ENCODE peak calls at places on chromosomes 3 and 15, in ten cellular contexts. One of them, this sample, is unnamed. For H3K4me1, the result is how much of the 10 kb centered on the place peaks cover.

GRCh38 chr3:191328383-191328962 is 721 bp upstream of the CCDC50 start:
- DNase-seq in H9: no peak
- DNase-seq in endothelial cell of umbilical vein: peak
- DNase-seq in HCT116: no peak
- DNase-seq in H1: no peak
- DNase-seq in neuronal stem cell: no peak
- DNase-seq in HepG2: no peak
- DNase-seq in mesenchymal stem cell: no peak
- DNase-seq in PC-3: no peak
- DNase-seq in keratinocyte: no peak
- DNase-seq in this sample: no peak

GRCh38 chr3:112687621-112688020 is 46.7 kb upstream of the CCDC80 start:
- DNase-seq in H9: no peak
- DNase-seq in endothelial cell of umbilical vein: no peak
- DNase-seq in HCT116: no peak
- DNase-seq in H1: no peak
- DNase-seq in neuronal stem cell: no peak
- DNase-seq in HepG2: no peak
- DNase-seq in mesenchymal stem cell: no peak
- DNase-seq in PC-3: no peak
- DNase-seq in keratinocyte: no peak
- DNase-seq in this sample: no peak

GRCh38 chr15:39887832-39888231 is 32.2 kb downstream of the GPR176 start:
- DNase-seq in H9: peak
- DNase-seq in endothelial cell of umbilical vein: peak
- DNase-seq in HCT116: peak
- DNase-seq in H1: no peak
- DNase-seq in neuronal stem cell: no peak
- DNase-seq in HepG2: peak
- DNase-seq in mesenchymal stem cell: peak
- DNase-seq in PC-3: peak
- DNase-seq in keratinocyte: no peak
- DNase-seq in this sample: peak

GRCh38 chr3:150174179-150174578 is 203.5 kb upstream of the PFN2 start:
- DNase-seq in H9: no peak
- DNase-seq in endothelial cell of umbilical vein: no peak
- DNase-seq in HCT116: no peak
- DNase-seq in H1: no peak
- DNase-seq in neuronal stem cell: no peak
- DNase-seq in HepG2: no peak
- DNase-seq in mesenchymal stem cell: no peak
- DNase-seq in PC-3: no peak
- DNase-seq in keratinocyte: no peak
- DNase-seq in this sample: no peak

GRCh38 chr3:114660124-114660523 is 366.3 kb downstream of the TIGIT start:
- DNase-seq in H9: no peak
- DNase-seq in endothelial cell of umbilical vein: peak
- DNase-seq in HCT116: no peak
- DNase-seq in H1: no peak
- DNase-seq in neuronal stem cell: no peak
- DNase-seq in HepG2: no peak
- DNase-seq in mesenchymal stem cell: no peak
- DNase-seq in PC-3: no peak
- DNase-seq in keratinocyte: no peak
- DNase-seq in this sample: no peak

GRCh38 chr3:20143519-20143918 is 42.5 kb downstream of the SGO1 start:
- DNase-seq in H9: no peak
- DNase-seq in endothelial cell of umbilical vein: no peak
- DNase-seq in HCT116: no peak
- DNase-seq in H1: no peak
- DNase-seq in neuronal stem cell: no peak
- DNase-seq in HepG2: no peak
- DNase-seq in mesenchymal stem cell: no peak
- DNase-seq in PC-3: no peak
- DNase-seq in keratinocyte: no peak
- DNase-seq in this sample: no peak

GRCh38 chr15:40238481-40238926 is 359 bp upstream of the PAK6 start:
- DNase-seq in H9: no peak
- DNase-seq in endothelial cell of umbilical vein: no peak
- DNase-seq in HCT116: no peak
- DNase-seq in H1: peak
- DNase-seq in neuronal stem cell: no peak
- DNase-seq in HepG2: no peak
- DNase-seq in mesenchymal stem cell: no peak
- DNase-seq in PC-3: no peak
- DNase-seq in keratinocyte: no peak
- DNase-seq in this sample: no peak

GRCh38 chr3:106329505-106329904 is 460.7 kb upstream of the CBLB start:
- DNase-seq in H9: no peak
- DNase-seq in endothelial cell of umbilical vein: no peak
- DNase-seq in HCT116: no peak
- DNase-seq in H1: no peak
- DNase-seq in neuronal stem cell: no peak
- DNase-seq in HepG2: no peak
- DNase-seq in mesenchymal stem cell: peak
- DNase-seq in PC-3: no peak
- DNase-seq in keratinocyte: no peak
- DNase-seq in this sample: no peak

GRCh38 chr3:171526869-171527268 is 66.7 kb upstream of the TNIK start:
- DNase-seq in H9: no peak
- DNase-seq in endothelial cell of umbilical vein: no peak
- DNase-seq in HCT116: no peak
- DNase-seq in H1: no peak
- DNase-seq in neuronal stem cell: no peak
- DNase-seq in HepG2: peak
- DNase-seq in mesenchymal stem cell: peak
- DNase-seq in PC-3: no peak
- DNase-seq in keratinocyte: no peak
- DNase-seq in this sample: no peak

GRCh38 chr3:171526146-171526545 is 65.9 kb upstream of the TNIK start:
- DNase-seq in H9: no peak
- DNase-seq in endothelial cell of umbilical vein: no peak
- DNase-seq in HCT116: no peak
- DNase-seq in H1: no peak
- DNase-seq in neuronal stem cell: no peak
- DNase-seq in HepG2: no peak
- DNase-seq in mesenchymal stem cell: peak
- DNase-seq in PC-3: peak
- DNase-seq in keratinocyte: no peak
- DNase-seq in this sample: no peak

GRCh38 chr3:171531716-171532115 is 71.5 kb upstream of the TNIK start:
- DNase-seq in H9: no peak
- DNase-seq in endothelial cell of umbilical vein: no peak
- DNase-seq in HCT116: no peak
- DNase-seq in H1: no peak
- DNase-seq in neuronal stem cell: no peak
- DNase-seq in HepG2: no peak
- DNase-seq in mesenchymal stem cell: no peak
- DNase-seq in PC-3: no peak
- DNase-seq in keratinocyte: no peak
- DNase-seq in this sample: no peak

GRCh38 chr3:171525437-171525836 is 65.2 kb upstream of the TNIK start:
- DNase-seq in H9: no peak
- DNase-seq in endothelial cell of umbilical vein: no peak
- DNase-seq in HCT116: no peak
- DNase-seq in H1: no peak
- DNase-seq in neuronal stem cell: no peak
- DNase-seq in HepG2: no peak
- DNase-seq in mesenchymal stem cell: peak
- DNase-seq in PC-3: no peak
- DNase-seq in keratinocyte: no peak
- DNase-seq in this sample: no peak

GRCh38 chr3:171528102-171528501 is 67.9 kb upstream of the TNIK start:
- DNase-seq in H9: no peak
- DNase-seq in endothelial cell of umbilical vein: no peak
- DNase-seq in HCT116: no peak
- DNase-seq in H1: no peak
- DNase-seq in neuronal stem cell: no peak
- DNase-seq in HepG2: no peak
- DNase-seq in mesenchymal stem cell: peak
- DNase-seq in PC-3: no peak
- DNase-seq in keratinocyte: no peak
- DNase-seq in this sample: no peak
- H3K4me1 ChIP-seq in H9: under half
- H3K4me1 ChIP-seq in endothelial cell of umbilical vein: under half
- H3K4me1 ChIP-seq in HCT116: under half
- H3K4me1 ChIP-seq in H1: under half
- H3K4me1 ChIP-seq in neuronal stem cell: under half
- H3K4me1 ChIP-seq in HepG2: under half
- H3K4me1 ChIP-seq in mesenchymal stem cell: under half
- H3K4me1 ChIP-seq in PC-3: under half
- H3K4me1 ChIP-seq in keratinocyte: under half
- H3K4me1 ChIP-seq in this sample: under half

DNA sequence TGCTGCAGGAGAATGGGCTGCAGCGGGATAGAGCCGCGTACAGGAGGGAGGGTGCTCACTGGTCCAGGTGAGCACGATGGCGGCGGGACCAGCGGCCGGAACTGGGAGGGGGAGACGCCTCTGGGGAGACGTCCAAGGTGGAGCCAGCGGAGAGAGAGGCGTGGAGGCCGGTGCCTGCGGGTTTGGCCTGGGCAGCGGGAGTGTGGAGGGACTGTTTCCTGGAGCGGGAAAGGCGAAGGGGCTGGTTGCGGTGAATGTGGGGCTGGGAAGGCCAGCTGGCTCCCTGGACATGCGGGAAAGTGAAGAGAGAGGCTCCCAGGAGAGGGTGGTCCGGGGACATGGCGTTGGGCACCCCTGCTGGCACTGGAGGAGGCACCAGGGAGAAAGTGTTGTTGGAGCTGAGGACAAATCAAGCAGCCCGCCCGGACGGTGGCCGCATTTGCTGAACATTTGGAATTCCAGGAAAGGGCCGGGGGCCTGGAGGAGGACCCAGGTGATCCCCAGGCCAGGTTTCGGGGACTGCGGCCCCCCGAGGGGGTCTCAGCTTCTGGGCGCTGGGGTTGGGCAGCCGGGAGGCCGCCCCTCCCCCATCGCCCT is 34.3 kb downstream of the DNAJB8 start:
- DNase-seq in H9: peak
- DNase-seq in endothelial cell of umbilical vein: no peak
- DNase-seq in HCT116: no peak
- DNase-seq in H1: peak
- DNase-seq in neuronal stem cell: no peak
- DNase-seq in HepG2: no peak
- DNase-seq in mesenchymal stem cell: no peak
- DNase-seq in PC-3: peak
- DNase-seq in keratinocyte: no peak
- DNase-seq in this sample: no peak
- H2AFZ ChIP-seq in H9: no peak
- H2AFZ ChIP-seq in endothelial cell of umbilical vein: no peak
- H2AFZ ChIP-seq in HCT116: no peak
- H2AFZ ChIP-seq in H1: peak
- H2AFZ ChIP-seq in neuronal stem cell: peak
- H2AFZ ChIP-seq in HepG2: no peak
- H2AFZ ChIP-seq in mesenchymal stem cell: no peak
- H2AFZ ChIP-seq in PC-3: peak
- H2AFZ ChIP-seq in keratinocyte: no peak
- H2AFZ ChIP-seq in this sample: peak

GRCh38 chr15:29813009-29813408 is 9.3 kb downstream of the TJP1 start:
- DNase-seq in H9: no peak
- DNase-seq in endothelial cell of umbilical vein: no peak
- DNase-seq in HCT116: no peak
- DNase-seq in H1: no peak
- DNase-seq in neuronal stem cell: no peak
- DNase-seq in HepG2: no peak
- DNase-seq in mesenchymal stem cell: no peak
- DNase-seq in PC-3: peak
- DNase-seq in keratinocyte: no peak
- DNase-seq in this sample: peak

GRCh38 chr15:29818141-29818540 is 4.1 kb downstream of the TJP1 start:
- DNase-seq in H9: no peak
- DNase-seq in endothelial cell of umbilical vein: peak
- DNase-seq in HCT116: no peak
- DNase-seq in H1: no peak
- DNase-seq in neuronal stem cell: no peak
- DNase-seq in HepG2: no peak
- DNase-seq in mesenchymal stem cell: no peak
- DNase-seq in PC-3: peak
- DNase-seq in keratinocyte: no peak
- DNase-seq in this sample: no peak

GRCh38 chr15:29812384-29812694 is 9.9 kb downstream of the TJP1 start:
- DNase-seq in H9: no peak
- DNase-seq in endothelial cell of umbilical vein: peak
- DNase-seq in HCT116: no peak
- DNase-seq in H1: no peak
- DNase-seq in neuronal stem cell: no peak
- DNase-seq in HepG2: no peak
- DNase-seq in mesenchymal stem cell: peak
- DNase-seq in PC-3: peak
- DNase-seq in keratinocyte: peak
- DNase-seq in this sample: peak

GRCh38 chr15:29815705-29816042 is 6.6 kb downstream of the TJP1 start:
- DNase-seq in H9: no peak
- DNase-seq in endothelial cell of umbilical vein: no peak
- DNase-seq in HCT116: no peak
- DNase-seq in H1: no peak
- DNase-seq in neuronal stem cell: no peak
- DNase-seq in HepG2: no peak
- DNase-seq in mesenchymal stem cell: no peak
- DNase-seq in PC-3: no peak
- DNase-seq in keratinocyte: no peak
- DNase-seq in this sample: no peak

DNA sequence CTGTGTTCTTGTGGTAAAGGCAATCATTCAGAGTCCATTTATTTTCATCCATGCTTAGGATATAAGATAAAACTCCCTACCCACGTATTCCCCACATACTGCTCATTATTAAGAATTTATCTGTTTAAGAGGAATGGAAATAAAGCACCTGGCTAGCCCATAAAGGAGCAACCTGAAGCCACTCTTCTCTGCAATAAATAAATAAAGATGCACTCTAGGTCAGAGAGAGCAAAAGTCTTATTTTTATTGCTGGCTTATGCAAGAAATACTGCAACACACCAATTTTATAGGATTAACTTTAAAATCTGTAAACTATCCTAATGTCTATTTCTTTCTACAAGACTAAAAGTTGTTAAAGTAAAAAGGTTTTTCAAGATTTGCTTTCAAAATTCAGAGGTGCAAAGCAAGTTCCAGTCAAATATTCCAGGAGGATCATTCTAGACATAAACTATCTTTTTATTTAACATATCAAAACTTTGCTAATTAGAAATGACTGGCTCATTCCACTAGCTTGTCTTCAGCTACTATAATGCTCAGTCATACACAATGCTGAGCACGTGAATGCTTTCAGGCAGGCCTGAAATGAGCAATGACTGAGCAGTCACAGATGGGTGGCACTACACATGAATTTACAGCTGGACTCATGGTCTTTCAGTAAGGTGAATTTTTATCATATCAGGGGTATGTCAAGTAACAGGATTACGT is 7.1 kb downstream of the TJP1 start:
- DNase-seq in H9: no peak
- DNase-seq in endothelial cell of umbilical vein: peak
- DNase-seq in HCT116: no peak
- DNase-seq in H1: no peak
- DNase-seq in neuronal stem cell: no peak
- DNase-seq in HepG2: peak
- DNase-seq in mesenchymal stem cell: peak
- DNase-seq in PC-3: peak
- DNase-seq in keratinocyte: no peak
- DNase-seq in this sample: peak
- H3K9ac ChIP-seq in H9: no peak
- H3K9ac ChIP-seq in endothelial cell of umbilical vein: no peak
- H3K9ac ChIP-seq in HCT116: peak
- H3K9ac ChIP-seq in H1: no peak
- H3K9ac ChIP-seq in neuronal stem cell: no peak
- H3K9ac ChIP-seq in HepG2: no peak
- H3K9ac ChIP-seq in mesenchymal stem cell: no peak
- H3K9ac ChIP-seq in PC-3: no peak
- H3K9ac ChIP-seq in keratinocyte: no peak
- H3K9ac ChIP-seq in this sample: no peak

GRCh38 chr3:184577546-184577945 is 16.0 kb downstream of the EPHB3 start:
- DNase-seq in H9: no peak
- DNase-seq in endothelial cell of umbilical vein: no peak
- DNase-seq in HCT116: no peak
- DNase-seq in H1: no peak
- DNase-seq in neuronal stem cell: no peak
- DNase-seq in HepG2: no peak
- DNase-seq in mesenchymal stem cell: no peak
- DNase-seq in PC-3: no peak
- DNase-seq in keratinocyte: no peak
- DNase-seq in this sample: no peak

GRCh38 chr3:184578218-184578617 is 16.6 kb downstream of the EPHB3 start:
- DNase-seq in H9: no peak
- DNase-seq in endothelial cell of umbilical vein: no peak
- DNase-seq in HCT116: no peak
- DNase-seq in H1: no peak
- DNase-seq in neuronal stem cell: no peak
- DNase-seq in HepG2: no peak
- DNase-seq in mesenchymal stem cell: no peak
- DNase-seq in PC-3: no peak
- DNase-seq in keratinocyte: no peak
- DNase-seq in this sample: no peak

GRCh38 chr3:184579513-184579912 is 17.9 kb downstream of the EPHB3 start:
- DNase-seq in H9: no peak
- DNase-seq in endothelial cell of umbilical vein: no peak
- DNase-seq in HCT116: no peak
- DNase-seq in H1: no peak
- DNase-seq in neuronal stem cell: no peak
- DNase-seq in HepG2: no peak
- DNase-seq in mesenchymal stem cell: no peak
- DNase-seq in PC-3: no peak
- DNase-seq in keratinocyte: no peak
- DNase-seq in this sample: peak

GRCh38 chr3:184580376-184580775 is 18.8 kb downstream of the EPHB3 start:
- DNase-seq in H9: no peak
- DNase-seq in endothelial cell of umbilical vein: no peak
- DNase-seq in HCT116: no peak
- DNase-seq in H1: no peak
- DNase-seq in neuronal stem cell: no peak
- DNase-seq in HepG2: no peak
- DNase-seq in mesenchymal stem cell: no peak
- DNase-seq in PC-3: no peak
- DNase-seq in keratinocyte: no peak
- DNase-seq in this sample: no peak

GRCh38 chr3:184578822-184579221 is 17.2 kb downstream of the EPHB3 start:
- DNase-seq in H9: no peak
- DNase-seq in endothelial cell of umbilical vein: no peak
- DNase-seq in HCT116: no peak
- DNase-seq in H1: no peak
- DNase-seq in neuronal stem cell: no peak
- DNase-seq in HepG2: peak
- DNase-seq in mesenchymal stem cell: no peak
- DNase-seq in PC-3: no peak
- DNase-seq in keratinocyte: no peak
- DNase-seq in this sample: peak
- H3K4me1 ChIP-seq in H9: under half
- H3K4me1 ChIP-seq in endothelial cell of umbilical vein: under half
- H3K4me1 ChIP-seq in HCT116: under half
- H3K4me1 ChIP-seq in H1: under half
- H3K4me1 ChIP-seq in neuronal stem cell: under half
- H3K4me1 ChIP-seq in HepG2: under half
- H3K4me1 ChIP-seq in mesenchymal stem cell: under half
- H3K4me1 ChIP-seq in PC-3: under half
- H3K4me1 ChIP-seq in keratinocyte: under half
- H3K4me1 ChIP-seq in this sample: under half